ENCODE peak calls at places on chromosomes 1 and 21, in eight cellular contexts. One of them, this sample, is unnamed.

GRCh38 chr1:202935863-202936262 is 8.8 kb upstream of the KLHL12 start:
- DNase-seq in activated CD4-positive, alpha-beta T cell treated with anti-CD3 and anti-CD28 coated beads for 48 hours: no peak
- DNase-seq in T1000: no peak
- DNase-seq in aorta: no peak
- DNase-seq in M059J: no peak
- DNase-seq in posterior vena cava: no peak
- DNase-seq in DND-41: no peak
- DNase-seq in stimulated activated CD4-positive, alpha-beta T cell treated with anti-CD3 and anti-CD28 coated beads, Interleukin-1b, Interleukin-23, amount 100 ng/mL, for 4 hours: no peak
- DNase-seq in this sample: no peak

GRCh38 chr1:51622455-51622913 is 5.6 kb downstream of the OSBPL9 start:
- DNase-seq in posterior vena cava: no peak
- DNase-seq in activated CD4-positive, alpha-beta T cell treated with anti-CD3 and anti-CD28 coated beads for 48 hours: peak
- DNase-seq in DND-41: peak
- DNase-seq in aorta: no peak
- DNase-seq in stimulated activated CD4-positive, alpha-beta T cell treated with anti-CD3 and anti-CD28 coated beads, Interleukin-1b, Interleukin-23, amount 100 ng/mL, for 4 hours: no peak
- DNase-seq in T1000: peak
- DNase-seq in M059J: peak
- DNase-seq in this sample: peak

GRCh38 chr1:113320972-113321680 is 69.2 kb upstream of the MAGI3 start:
- DNase-seq in posterior vena cava: no peak
- DNase-seq in DND-41: no peak
- DNase-seq in T1000: no peak
- DNase-seq in aorta: no peak
- DNase-seq in activated CD4-positive, alpha-beta T cell treated with anti-CD3 and anti-CD28 coated beads for 48 hours: no peak
- DNase-seq in M059J: peak
- DNase-seq in stimulated activated CD4-positive, alpha-beta T cell treated with anti-CD3 and anti-CD28 coated beads, Interleukin-1b, Interleukin-23, amount 100 ng/mL, for 4 hours: no peak
- DNase-seq in this sample: no peak

GRCh38 chr1:60274422-60275419 is 201.2 kb upstream of the C1orf87 start:
- DNase-seq in DND-41: no peak
- DNase-seq in T1000: no peak
- DNase-seq in posterior vena cava: no peak
- DNase-seq in activated CD4-positive, alpha-beta T cell treated with anti-CD3 and anti-CD28 coated beads for 48 hours: no peak
- DNase-seq in stimulated activated CD4-positive, alpha-beta T cell treated with anti-CD3 and anti-CD28 coated beads, Interleukin-1b, Interleukin-23, amount 100 ng/mL, for 4 hours: no peak
- DNase-seq in aorta: no peak
- DNase-seq in M059J: no peak
- DNase-seq in this sample: no peak

GRCh38 chr1:67803380-67804279 is 29.6 kb downstream of the GNG12 start:
- DNase-seq in M059J: peak
- DNase-seq in posterior vena cava: no peak
- DNase-seq in DND-41: no peak
- DNase-seq in T1000: no peak
- DNase-seq in aorta: no peak
- DNase-seq in stimulated activated CD4-positive, alpha-beta T cell treated with anti-CD3 and anti-CD28 coated beads, Interleukin-1b, Interleukin-23, amount 100 ng/mL, for 4 hours: no peak
- DNase-seq in activated CD4-positive, alpha-beta T cell treated with anti-CD3 and anti-CD28 coated beads for 48 hours: no peak
- DNase-seq in this sample: no peak

GRCh38 chr1:41122851-41123518 is 101.5 kb upstream of the SLFNL1 start:
- DNase-seq in aorta: no peak
- DNase-seq in activated CD4-positive, alpha-beta T cell treated with anti-CD3 and anti-CD28 coated beads for 48 hours: peak
- DNase-seq in T1000: peak
- DNase-seq in M059J: peak
- DNase-seq in posterior vena cava: no peak
- DNase-seq in stimulated activated CD4-positive, alpha-beta T cell treated with anti-CD3 and anti-CD28 coated beads, Interleukin-1b, Interleukin-23, amount 100 ng/mL, for 4 hours: no peak
- DNase-seq in DND-41: peak
- DNase-seq in this sample: peak

GRCh38 chr1:111620412-111620971 is 903 bp downstream of the RAP1A start:
- DNase-seq in stimulated activated CD4-positive, alpha-beta T cell treated with anti-CD3 and anti-CD28 coated beads, Interleukin-1b, Interleukin-23, amount 100 ng/mL, for 4 hours: peak
- DNase-seq in posterior vena cava: no peak
- DNase-seq in DND-41: no peak
- DNase-seq in aorta: no peak
- DNase-seq in activated CD4-positive, alpha-beta T cell treated with anti-CD3 and anti-CD28 coated beads for 48 hours: no peak
- DNase-seq in T1000: no peak
- DNase-seq in M059J: no peak
- DNase-seq in this sample: no peak

GRCh38 chr21:25373126-25374082 is 233.9 kb downstream of the MRPL39 start:
- DNase-seq in stimulated activated CD4-positive, alpha-beta T cell treated with anti-CD3 and anti-CD28 coated beads, Interleukin-1b, Interleukin-23, amount 100 ng/mL, for 4 hours: no peak
- DNase-seq in aorta: no peak
- DNase-seq in activated CD4-positive, alpha-beta T cell treated with anti-CD3 and anti-CD28 coated beads for 48 hours: no peak
- DNase-seq in T1000: no peak
- DNase-seq in DND-41: no peak
- DNase-seq in M059J: peak
- DNase-seq in posterior vena cava: no peak
- DNase-seq in this sample: no peak

GRCh38 chr1:89831462-89832113 is 10.8 kb downstream of the LRRC8D start:
- DNase-seq in stimulated activated CD4-positive, alpha-beta T cell treated with anti-CD3 and anti-CD28 coated beads, Interleukin-1b, Interleukin-23, amount 100 ng/mL, for 4 hours: no peak
- DNase-seq in activated CD4-positive, alpha-beta T cell treated with anti-CD3 and anti-CD28 coated beads for 48 hours: no peak
- DNase-seq in aorta: no peak
- DNase-seq in M059J: no peak
- DNase-seq in posterior vena cava: no peak
- DNase-seq in DND-41: no peak
- DNase-seq in T1000: no peak
- DNase-seq in this sample: no peak

GRCh38 chr1:236179634-236180033 is 37.3 kb downstream of the GPR137B start:
- DNase-seq in stimulated activated CD4-positive, alpha-beta T cell treated with anti-CD3 and anti-CD28 coated beads, Interleukin-1b, Interleukin-23, amount 100 ng/mL, for 4 hours: no peak
- DNase-seq in DND-41: no peak
- DNase-seq in aorta: no peak
- DNase-seq in activated CD4-positive, alpha-beta T cell treated with anti-CD3 and anti-CD28 coated beads for 48 hours: no peak
- DNase-seq in posterior vena cava: no peak
- DNase-seq in T1000: no peak
- DNase-seq in M059J: no peak
- DNase-seq in this sample: no peak

GRCh38 chr1:228996286-228996685 is 261.0 kb downstream of the RHOU start:
- DNase-seq in T1000: no peak
- DNase-seq in activated CD4-positive, alpha-beta T cell treated with anti-CD3 and anti-CD28 coated beads for 48 hours: no peak
- DNase-seq in aorta: no peak
- DNase-seq in M059J: no peak
- DNase-seq in stimulated activated CD4-positive, alpha-beta T cell treated with anti-CD3 and anti-CD28 coated beads, Interleukin-1b, Interleukin-23, amount 100 ng/mL, for 4 hours: no peak
- DNase-seq in DND-41: no peak
- DNase-seq in posterior vena cava: peak
- DNase-seq in this sample: no peak

GRCh38 chr1:224245188-224245587 is 62.1 kb downstream of the DEGS1 start:
- DNase-seq in aorta: no peak
- DNase-seq in M059J: peak
- DNase-seq in activated CD4-positive, alpha-beta T cell treated with anti-CD3 and anti-CD28 coated beads for 48 hours: no peak
- DNase-seq in posterior vena cava: no peak
- DNase-seq in T1000: no peak
- DNase-seq in DND-41: peak
- DNase-seq in stimulated activated CD4-positive, alpha-beta T cell treated with anti-CD3 and anti-CD28 coated beads, Interleukin-1b, Interleukin-23, amount 100 ng/mL, for 4 hours: no peak
- DNase-seq in this sample: peak

GRCh38 chr1:11056504-11056903 is 3.3 kb downstream of the SRM start:
- DNase-seq in stimulated activated CD4-positive, alpha-beta T cell treated with anti-CD3 and anti-CD28 coated beads, Interleukin-1b, Interleukin-23, amount 100 ng/mL, for 4 hours: no peak
- DNase-seq in M059J: no peak
- DNase-seq in DND-41: no peak
- DNase-seq in aorta: peak
- DNase-seq in T1000: no peak
- DNase-seq in posterior vena cava: peak
- DNase-seq in activated CD4-positive, alpha-beta T cell treated with anti-CD3 and anti-CD28 coated beads for 48 hours: no peak
- DNase-seq in this sample: no peak

GRCh38 chr1:169821500-169821899 is 26.8 kb upstream of the METTL18 start:
- DNase-seq in posterior vena cava: no peak
- DNase-seq in activated CD4-positive, alpha-beta T cell treated with anti-CD3 and anti-CD28 coated beads for 48 hours: no peak
- DNase-seq in DND-41: no peak
- DNase-seq in stimulated activated CD4-positive, alpha-beta T cell treated with anti-CD3 and anti-CD28 coated beads, Interleukin-1b, Interleukin-23, amount 100 ng/mL, for 4 hours: no peak
- DNase-seq in aorta: no peak
- DNase-seq in M059J: no peak
- DNase-seq in T1000: no peak
- DNase-seq in this sample: no peak

GRCh38 chr1:33255347-33256311 is 663 bp upstream of the ZNF362 start:
- DNase-seq in posterior vena cava: peak
- DNase-seq in DND-41: peak
- DNase-seq in T1000: peak
- DNase-seq in stimulated activated CD4-positive, alpha-beta T cell treated with anti-CD3 and anti-CD28 coated beads, Interleukin-1b, Interleukin-23, amount 100 ng/mL, for 4 hours: peak
- DNase-seq in M059J: peak
- DNase-seq in activated CD4-positive, alpha-beta T cell treated with anti-CD3 and anti-CD28 coated beads for 48 hours: peak
- DNase-seq in aorta: peak
- DNase-seq in this sample: peak

GRCh38 chr1:110258734-110259133 is 48.6 kb downstream of the KCNC4 start:
- DNase-seq in T1000: no peak
- DNase-seq in stimulated activated CD4-positive, alpha-beta T cell treated with anti-CD3 and anti-CD28 coated beads, Interleukin-1b, Interleukin-23, amount 100 ng/mL, for 4 hours: no peak
- DNase-seq in posterior vena cava: no peak
- DNase-seq in M059J: peak
- DNase-seq in activated CD4-positive, alpha-beta T cell treated with anti-CD3 and anti-CD28 coated beads for 48 hours: no peak
- DNase-seq in DND-41: no peak
- DNase-seq in aorta: no peak
- DNase-seq in this sample: no peak

GRCh38 chr1:15081088-15081487 is 72.5 kb upstream of the TMEM51 start:
- DNase-seq in T1000: no peak
- DNase-seq in M059J: no peak
- DNase-seq in DND-41: no peak
- DNase-seq in aorta: no peak
- DNase-seq in stimulated activated CD4-positive, alpha-beta T cell treated with anti-CD3 and anti-CD28 coated beads, Interleukin-1b, Interleukin-23, amount 100 ng/mL, for 4 hours: no peak
- DNase-seq in posterior vena cava: no peak
- DNase-seq in activated CD4-positive, alpha-beta T cell treated with anti-CD3 and anti-CD28 coated beads for 48 hours: no peak
- DNase-seq in this sample: no peak

GRCh38 chr1:31663622-31664452 is 19.2 kb upstream of the PEF1 start:
- DNase-seq in posterior vena cava: no peak
- DNase-seq in activated CD4-positive, alpha-beta T cell treated with anti-CD3 and anti-CD28 coated beads for 48 hours: peak
- DNase-seq in aorta: no peak
- DNase-seq in stimulated activated CD4-positive, alpha-beta T cell treated with anti-CD3 and anti-CD28 coated beads, Interleukin-1b, Interleukin-23, amount 100 ng/mL, for 4 hours: peak
- DNase-seq in T1000: peak
- DNase-seq in DND-41: peak
- DNase-seq in M059J: peak
- DNase-seq in this sample: peak

GRCh38 chr1:56575865-56576264 is 3.5 kb downstream of the PLPP3 start:
- DNase-seq in DND-41: no peak
- DNase-seq in activated CD4-positive, alpha-beta T cell treated with anti-CD3 and anti-CD28 coated beads for 48 hours: no peak
- DNase-seq in aorta: no peak
- DNase-seq in posterior vena cava: no peak
- DNase-seq in T1000: no peak
- DNase-seq in M059J: no peak
- DNase-seq in stimulated activated CD4-positive, alpha-beta T cell treated with anti-CD3 and anti-CD28 coated beads, Interleukin-1b, Interleukin-23, amount 100 ng/mL, for 4 hours: no peak
- DNase-seq in this sample: no peak

GRCh38 chr1:18972531-18972930 is 16.1 kb upstream of the IFFO2 start:
- DNase-seq in T1000: no peak
- DNase-seq in activated CD4-positive, alpha-beta T cell treated with anti-CD3 and anti-CD28 coated beads for 48 hours: peak
- DNase-seq in M059J: peak
- DNase-seq in DND-41: no peak
- DNase-seq in stimulated activated CD4-positive, alpha-beta T cell treated with anti-CD3 and anti-CD28 coated beads, Interleukin-1b, Interleukin-23, amount 100 ng/mL, for 4 hours: no peak
- DNase-seq in aorta: no peak
- DNase-seq in posterior vena cava: peak
- DNase-seq in this sample: no peak

GRCh38 chr1:14184346-14184963 is 414.0 kb upstream of the KAZN start:
- DNase-seq in M059J: no peak
- DNase-seq in activated CD4-positive, alpha-beta T cell treated with anti-CD3 and anti-CD28 coated beads for 48 hours: no peak
- DNase-seq in T1000: no peak
- DNase-seq in stimulated activated CD4-positive, alpha-beta T cell treated with anti-CD3 and anti-CD28 coated beads, Interleukin-1b, Interleukin-23, amount 100 ng/mL, for 4 hours: no peak
- DNase-seq in aorta: no peak
- DNase-seq in posterior vena cava: no peak
- DNase-seq in DND-41: no peak
- DNase-seq in this sample: no peak

GRCh38 chr1:8545078-8545477 is 227.2 kb downstream of the SLC45A1 start:
- DNase-seq in stimulated activated CD4-positive, alpha-beta T cell treated with anti-CD3 and anti-CD28 coated beads, Interleukin-1b, Interleukin-23, amount 100 ng/mL, for 4 hours: no peak
- DNase-seq in posterior vena cava: no peak
- DNase-seq in M059J: no peak
- DNase-seq in DND-41: no peak
- DNase-seq in activated CD4-positive, alpha-beta T cell treated with anti-CD3 and anti-CD28 coated beads for 48 hours: peak
- DNase-seq in T1000: no peak
- DNase-seq in aorta: no peak
- DNase-seq in this sample: no peak

GRCh38 chr1:198641966-198642656 is 3.3 kb downstream of the PTPRC start:
- DNase-seq in stimulated activated CD4-positive, alpha-beta T cell treated with anti-CD3 and anti-CD28 coated beads, Interleukin-1b, Interleukin-23, amount 100 ng/mL, for 4 hours: no peak
- DNase-seq in M059J: no peak
- DNase-seq in activated CD4-positive, alpha-beta T cell treated with anti-CD3 and anti-CD28 coated beads for 48 hours: no peak
- DNase-seq in T1000: no peak
- DNase-seq in DND-41: no peak
- DNase-seq in posterior vena cava: no peak
- DNase-seq in aorta: no peak
- DNase-seq in this sample: no peak

GRCh38 chr21:41583274-41583790 is 75.4 kb upstream of the TMPRSS2 start:
- DNase-seq in activated CD4-positive, alpha-beta T cell treated with anti-CD3 and anti-CD28 coated beads for 48 hours: no peak
- DNase-seq in M059J: peak
- DNase-seq in T1000: no peak
- DNase-seq in DND-41: no peak
- DNase-seq in stimulated activated CD4-positive, alpha-beta T cell treated with anti-CD3 and anti-CD28 coated beads, Interleukin-1b, Interleukin-23, amount 100 ng/mL, for 4 hours: no peak
- DNase-seq in aorta: no peak
- DNase-seq in posterior vena cava: peak
- DNase-seq in this sample: peak

GRCh38 chr1:92404661-92405060 is 82.1 kb downstream of the GFI1 start:
- DNase-seq in M059J: peak
- DNase-seq in aorta: no peak
- DNase-seq in activated CD4-positive, alpha-beta T cell treated with anti-CD3 and anti-CD28 coated beads for 48 hours: no peak
- DNase-seq in posterior vena cava: no peak
- DNase-seq in stimulated activated CD4-positive, alpha-beta T cell treated with anti-CD3 and anti-CD28 coated beads, Interleukin-1b, Interleukin-23, amount 100 ng/mL, for 4 hours: no peak
- DNase-seq in DND-41: no peak
- DNase-seq in T1000: no peak
- DNase-seq in this sample: peak

GRCh38 chr1:83929184-83929583 is 69.7 kb downstream of the TTLL7 start:
- DNase-seq in M059J: peak
- DNase-seq in aorta: no peak
- DNase-seq in DND-41: no peak
- DNase-seq in stimulated activated CD4-positive, alpha-beta T cell treated with anti-CD3 and anti-CD28 coated beads, Interleukin-1b, Interleukin-23, amount 100 ng/mL, for 4 hours: no peak
- DNase-seq in posterior vena cava: no peak
- DNase-seq in T1000: no peak
- DNase-seq in activated CD4-positive, alpha-beta T cell treated with anti-CD3 and anti-CD28 coated beads for 48 hours: no peak
- DNase-seq in this sample: no peak

GRCh38 chr1:27004471-27005165 is 8.0 kb downstream of the TENT5B start:
- DNase-seq in posterior vena cava: no peak
- DNase-seq in M059J: no peak
- DNase-seq in T1000: no peak
- DNase-seq in stimulated activated CD4-positive, alpha-beta T cell treated with anti-CD3 and anti-CD28 coated beads, Interleukin-1b, Interleukin-23, amount 100 ng/mL, for 4 hours: no peak
- DNase-seq in aorta: no peak
- DNase-seq in DND-41: no peak
- DNase-seq in activated CD4-positive, alpha-beta T cell treated with anti-CD3 and anti-CD28 coated beads for 48 hours: no peak
- DNase-seq in this sample: no peak

GRCh38 chr21:46486481-46487000 is 27.9 kb downstream of the DIP2A start:
- DNase-seq in T1000: no peak
- DNase-seq in stimulated activated CD4-positive, alpha-beta T cell treated with anti-CD3 and anti-CD28 coated beads, Interleukin-1b, Interleukin-23, amount 100 ng/mL, for 4 hours: no peak
- DNase-seq in aorta: no peak
- DNase-seq in M059J: no peak
- DNase-seq in activated CD4-positive, alpha-beta T cell treated with anti-CD3 and anti-CD28 coated beads for 48 hours: no peak
- DNase-seq in posterior vena cava: no peak
- DNase-seq in DND-41: no peak
- DNase-seq in this sample: no peak

GRCh38 chr21:22352088-22352487 is 1353.9 kb downstream of the NCAM2 start:
- DNase-seq in aorta: no peak
- DNase-seq in activated CD4-positive, alpha-beta T cell treated with anti-CD3 and anti-CD28 coated beads for 48 hours: no peak
- DNase-seq in T1000: no peak
- DNase-seq in DND-41: no peak
- DNase-seq in M059J: peak
- DNase-seq in stimulated activated CD4-positive, alpha-beta T cell treated with anti-CD3 and anti-CD28 coated beads, Interleukin-1b, Interleukin-23, amount 100 ng/mL, for 4 hours: no peak
- DNase-seq in posterior vena cava: no peak
- DNase-seq in this sample: no peak

GRCh38 chr21:41923641-41924342 is 30.0 kb downstream of the C2CD2 start:
- DNase-seq in aorta: peak
- DNase-seq in posterior vena cava: peak
- DNase-seq in DND-41: no peak
- DNase-seq in T1000: no peak
- DNase-seq in M059J: no peak
- DNase-seq in stimulated activated CD4-positive, alpha-beta T cell treated with anti-CD3 and anti-CD28 coated beads, Interleukin-1b, Interleukin-23, amount 100 ng/mL, for 4 hours: no peak
- DNase-seq in activated CD4-positive, alpha-beta T cell treated with anti-CD3 and anti-CD28 coated beads for 48 hours: peak
- DNase-seq in this sample: no peak

This sample was measured in HepG2.